ENCODE peak calls at places on chromosomes 13 and 19, in ten cellular contexts. L is fibroblast of pulmonary artery; C is IMR-90; M is activated CD8-positive, alpha-beta memory T cell treated with anti-CD3 and anti-CD28 coated beads for 1 hour; V is NB4; Z is BE2C; B is osteocyte; T is activated T-helper 9 cell treated with anti-CD3 and anti-CD28 coated beads, Interleukin-2, amount 50 U/mL, for 16 hours; S is type B pancreatic cell; A is tibial artery. E is an unnamed sample.

GRCh38 chr13:27621116-27621365 is 651 bp upstream of the POLR1D start:
- DNase-seq in B (no peak), Z (no peak), V (no peak), C (no peak), M (no peak), A (no peak), L (no peak), T (no peak), S (no peak), E (no peak)

GRCh38 chr19:4531562-4532165 is 3.4 kb downstream of the PLIN5 start:
- DNase-seq in V (no peak), A (no peak), B (no peak), S (no peak), M (no peak), L (no peak), T (no peak), Z (peak), C (no peak), E (no peak)

GRCh38 chr13:21230516-21230915 is 54.1 kb downstream of the MRPL57 start:
- DNase-seq in M (no peak), T (no peak), B (no peak), S (no peak), C (no peak), L (no peak), Z (no peak), A (no peak), V (no peak), E (no peak)

GRCh38 chr13:81929988-81930387 is 1589.1 kb upstream of the SPRY2 start:
- DNase-seq in M (no peak), T (no peak), A (no peak), C (no peak), V (peak), Z (no peak), L (peak), B (no peak), S (no peak), E (peak)

GRCh38 chr19:37251308-37252229 is 33.6 kb downstream of the ZNF383 start:
- DNase-seq in B (no peak), V (no peak), M (no peak), A (peak), C (peak), T (peak), S (no peak), Z (peak), L (peak), E (peak)

GRCh38 chr19:51706885-51707284 is 13.8 kb downstream of the SPACA6 start:
- DNase-seq in T (no peak), S (no peak), Z (no peak), A (no peak), M (no peak), C (no peak), L (no peak), V (no peak), B (no peak), E (no peak)

GRCh38 chr19:1465191-1466016 is 13.6 kb downstream of the C19orf25 start:
- DNase-seq in Z (no peak), M (no peak), C (peak), L (no peak), A (no peak), V (peak), S (no peak), T (no peak), B (no peak), E (no peak)

GRCh38 chr19:16262618-16263017 is 62.0 kb upstream of the KLF2 start:
- DNase-seq in C (no peak), B (no peak), A (no peak), M (no peak), S (no peak), L (peak), V (no peak), T (no peak), Z (peak), E (peak)

GRCh38 chr19:46753420-46754155 is 7.3 kb upstream of the STRN4 start:
- DNase-seq in T (peak), S (no peak), M (peak), V (peak), L (no peak), B (no peak), A (no peak), Z (peak), C (no peak), E (peak)

GRCh38 chr19:43759515-43759914 is 4.8 kb upstream of the SMG9 start:
- DNase-seq in V (no peak), Z (no peak), C (peak), A (no peak), M (no peak), L (no peak), B (no peak), S (no peak), T (no peak), E (no peak)

E was measured in OCI-M1.